ENCODE peak calls at places on chromosomes 7 and 10, in nine cellular contexts. T is stimulated activated CD4-positive, alpha-beta T cell treated with anti-CD3 and anti-CD28 coated beads, Interleukin-15, amount 100 ng/mL, for 1 hour; F is mesothelial cell of epicardium; W is NCI-H2081; M is NCI-H1105; N is brain pericyte; G is neuronal stem cell; U is foreskin fibroblast; E is activated CD4-positive, alpha-beta T cell treated with anti-CD3 and anti-CD28 coated beads, Interleukin-2, amount 50 U/mL, for 24 hours. A is an unnamed sample.

GRCh38 chr7:51040777-51041176 is 258.1 kb upstream of the GRB10 start:
- DNase-seq in T (no peak), F (no peak), W (peak), M (no peak), N (peak), G (no peak), U (peak), E (no peak), A (no peak)

GRCh38 chr7:45578022-45578421 is 3.9 kb downstream of the ADCY1 start:
- DNase-seq in T (no peak), F (no peak), W (no peak), M (no peak), N (no peak), G (no peak), U (no peak), E (no peak), A (no peak)

GRCh38 chr7:147048864-147049263 is 932.3 kb downstream of the CNTNAP2 start:
- DNase-seq in T (no peak), F (no peak), W (no peak), M (no peak), N (no peak), G (no peak), U (no peak), E (no peak), A (no peak)

GRCh38 chr10:61939575-61940301 is 38.2 kb downstream of the ARID5B start:
- DNase-seq in T (no peak), F (no peak), W (no peak), M (no peak), N (peak), G (no peak), U (peak), E (no peak), A (no peak)

GRCh38 chr10:91006001-91006751 is 85.3 kb upstream of the ANKRD1 start:
- DNase-seq in T (peak), F (peak), W (peak), M (peak), N (peak), G (peak), U (peak), E (peak), A (peak)

GRCh38 chr10:47207894-47208469 is 92.0 kb upstream of the GDF10 start:
- DNase-seq in T (no peak), F (no peak), W (no peak), M (no peak), N (no peak), G (no peak), U (no peak), E (no peak), A (no peak)

GRCh38 chr10:50594012-50594411 is 29.7 kb downstream of the SGMS1 start:
- DNase-seq in T (no peak), F (no peak), W (peak), M (peak), N (peak), G (no peak), U (peak), E (no peak), A (peak)

GRCh38 chr10:103612462-103613365 is 119.2 kb downstream of the NEURL1 start:
- DNase-seq in T (no peak), F (no peak), W (no peak), M (no peak), N (peak), G (no peak), U (peak), E (no peak), A (no peak)

GRCh38 chr10:93379366-93380042 is 102.6 kb downstream of the MYOF start:
- DNase-seq in T (no peak), F (no peak), W (no peak), M (no peak), N (peak), G (no peak), U (peak), E (peak), A (no peak)

GRCh38 chr10:12077580-12078180 is 8.9 kb downstream of the DHTKD1 start:
- DNase-seq in T (no peak), F (no peak), W (no peak), M (no peak), N (no peak), G (no peak), U (no peak), E (no peak), A (no peak)

GRCh38 chr10:12181065-12181775 is 14.5 kb downstream of the NUDT5 start:
- DNase-seq in T (peak), F (no peak), W (no peak), M (no peak), N (no peak), G (no peak), U (peak), E (peak), A (no peak)

GRCh38 chr7:98211221-98211675 is at the start of gene BHLHA15:
- DNase-seq in T (peak), F (no peak), W (peak), M (peak), N (no peak), G (no peak), U (peak), E (no peak), A (peak)

A was measured in NCI-H460.